ENCODE peak calls at places on chromosome 3, in eight cellular contexts. One of them, this sample, is unnamed.

GRCh38 chr3:90010341-90010740 is 902.9 kb downstream of the EPHA3 start:
- DNase-seq in WTC11: no peak
- DNase-seq in GM23338: peak; percentile 55
- DNase-seq in progenitor cell of endocrine pancreas: no peak
- DNase-seq in choroid plexus epithelial cell: peak; percentile 84
- DNase-seq in astrocyte of the spinal cord: peak; percentile 70
- DNase-seq in endothelial cell of umbilical vein: no peak
- DNase-seq in tibial nerve: no peak
- DNase-seq in this sample: no peak

GRCh38 chr3:101453966-101454365 is 59.0 kb downstream of the SENP7 start:
- DNase-seq in WTC11: no peak
- DNase-seq in GM23338: no peak
- DNase-seq in progenitor cell of endocrine pancreas: no peak
- DNase-seq in choroid plexus epithelial cell: no peak
- DNase-seq in astrocyte of the spinal cord: no peak
- DNase-seq in endothelial cell of umbilical vein: no peak
- DNase-seq in tibial nerve: no peak
- DNase-seq in this sample: no peak

GRCh38 chr3:165210132-165210531 is 13.9 kb upstream of the SLITRK3 start:
- DNase-seq in WTC11: no peak
- DNase-seq in GM23338: peak; percentile 13
- DNase-seq in progenitor cell of endocrine pancreas: no peak
- DNase-seq in choroid plexus epithelial cell: peak; percentile 4
- DNase-seq in astrocyte of the spinal cord: no peak
- DNase-seq in endothelial cell of umbilical vein: no peak
- DNase-seq in tibial nerve: no peak
- DNase-seq in this sample: no peak

GRCh38 chr3:169699536-169700050 is 36.1 kb upstream of the MECOM start:
- DNase-seq in WTC11: no peak
- DNase-seq in GM23338: no peak
- DNase-seq in progenitor cell of endocrine pancreas: no peak
- DNase-seq in choroid plexus epithelial cell: peak; percentile 87
- DNase-seq in astrocyte of the spinal cord: peak; percentile 88
- DNase-seq in endothelial cell of umbilical vein: peak; percentile 43
- DNase-seq in tibial nerve: peak; percentile 87
- DNase-seq in this sample: no peak

GRCh38 chr3:50562866-50563265 is 4.7 kb downstream of the C3orf18 start:
- DNase-seq in WTC11: no peak
- DNase-seq in GM23338: no peak
- DNase-seq in progenitor cell of endocrine pancreas: no peak
- DNase-seq in choroid plexus epithelial cell: no peak
- DNase-seq in astrocyte of the spinal cord: peak; percentile 21
- DNase-seq in endothelial cell of umbilical vein: no peak
- DNase-seq in tibial nerve: no peak
- DNase-seq in this sample: no peak

GRCh38 chr3:98501863-98502262 is 4.4 kb downstream of the OR5K2 start:
- DNase-seq in WTC11: no peak
- DNase-seq in GM23338: no peak
- DNase-seq in progenitor cell of endocrine pancreas: no peak
- DNase-seq in choroid plexus epithelial cell: no peak
- DNase-seq in astrocyte of the spinal cord: no peak
- DNase-seq in endothelial cell of umbilical vein: no peak
- DNase-seq in tibial nerve: no peak
- DNase-seq in this sample: no peak

GRCh38 chr3:119659584-119660291 is 651 bp downstream of the POPDC2 start:
- DNase-seq in WTC11: no peak
- DNase-seq in GM23338: no peak
- DNase-seq in progenitor cell of endocrine pancreas: no peak
- DNase-seq in choroid plexus epithelial cell: no peak
- DNase-seq in astrocyte of the spinal cord: no peak
- DNase-seq in endothelial cell of umbilical vein: no peak
- DNase-seq in tibial nerve: no peak
- DNase-seq in this sample: no peak

GRCh38 chr3:50604628-50605588 is 6.7 kb downstream of the CISH start:
- DNase-seq in WTC11: no peak
- DNase-seq in GM23338: no peak
- DNase-seq in progenitor cell of endocrine pancreas: no peak
- DNase-seq in choroid plexus epithelial cell: no peak
- DNase-seq in astrocyte of the spinal cord: no peak
- DNase-seq in endothelial cell of umbilical vein: no peak
- DNase-seq in tibial nerve: no peak
- DNase-seq in this sample: no peak

GRCh38 chr3:31268868-31269267 is 263.9 kb upstream of the STT3B start:
- DNase-seq in WTC11: no peak
- DNase-seq in GM23338: no peak
- DNase-seq in progenitor cell of endocrine pancreas: no peak
- DNase-seq in choroid plexus epithelial cell: no peak
- DNase-seq in astrocyte of the spinal cord: no peak
- DNase-seq in endothelial cell of umbilical vein: no peak
- DNase-seq in tibial nerve: no peak
- DNase-seq in this sample: no peak

GRCh38 chr3:61172684-61173083 is 78.6 kb downstream of the FHIT start:
- DNase-seq in WTC11: peak; percentile 48
- DNase-seq in GM23338: peak; percentile 79
- DNase-seq in progenitor cell of endocrine pancreas: no peak
- DNase-seq in choroid plexus epithelial cell: no peak
- DNase-seq in astrocyte of the spinal cord: no peak
- DNase-seq in endothelial cell of umbilical vein: no peak
- DNase-seq in tibial nerve: no peak
- DNase-seq in this sample: no peak
- TF ChIP-seq CTCF in WTC11: peak; percentile 38
- TF ChIP-seq CTCF in GM23338: peak; percentile 64
- TF ChIP-seq CTCF in progenitor cell of endocrine pancreas: peak; percentile 51
- TF ChIP-seq CTCF in choroid plexus epithelial cell: no peak
- TF ChIP-seq CTCF in astrocyte of the spinal cord: no peak
- TF ChIP-seq CTCF in endothelial cell of umbilical vein: no peak
- TF ChIP-seq CTCF in tibial nerve: no peak
- TF ChIP-seq CTCF in this sample: peak; percentile 28

GRCh38 chr3:78165876-78166275 is 1126.0 kb downstream of the ROBO2 start:
- DNase-seq in WTC11: no peak
- DNase-seq in GM23338: no peak
- DNase-seq in progenitor cell of endocrine pancreas: no peak
- DNase-seq in choroid plexus epithelial cell: peak; percentile 43
- DNase-seq in astrocyte of the spinal cord: no peak
- DNase-seq in endothelial cell of umbilical vein: peak; percentile 26
- DNase-seq in tibial nerve: no peak
- DNase-seq in this sample: no peak
- TF ChIP-seq CTCF in WTC11: no peak
- TF ChIP-seq CTCF in GM23338: no peak
- TF ChIP-seq CTCF in progenitor cell of endocrine pancreas: peak; percentile 22
- TF ChIP-seq CTCF in choroid plexus epithelial cell: peak; percentile 55
- TF ChIP-seq CTCF in astrocyte of the spinal cord: peak; percentile 34
- TF ChIP-seq CTCF in endothelial cell of umbilical vein: no peak
- TF ChIP-seq CTCF in tibial nerve: no peak
- TF ChIP-seq CTCF in this sample: no peak

DNA sequence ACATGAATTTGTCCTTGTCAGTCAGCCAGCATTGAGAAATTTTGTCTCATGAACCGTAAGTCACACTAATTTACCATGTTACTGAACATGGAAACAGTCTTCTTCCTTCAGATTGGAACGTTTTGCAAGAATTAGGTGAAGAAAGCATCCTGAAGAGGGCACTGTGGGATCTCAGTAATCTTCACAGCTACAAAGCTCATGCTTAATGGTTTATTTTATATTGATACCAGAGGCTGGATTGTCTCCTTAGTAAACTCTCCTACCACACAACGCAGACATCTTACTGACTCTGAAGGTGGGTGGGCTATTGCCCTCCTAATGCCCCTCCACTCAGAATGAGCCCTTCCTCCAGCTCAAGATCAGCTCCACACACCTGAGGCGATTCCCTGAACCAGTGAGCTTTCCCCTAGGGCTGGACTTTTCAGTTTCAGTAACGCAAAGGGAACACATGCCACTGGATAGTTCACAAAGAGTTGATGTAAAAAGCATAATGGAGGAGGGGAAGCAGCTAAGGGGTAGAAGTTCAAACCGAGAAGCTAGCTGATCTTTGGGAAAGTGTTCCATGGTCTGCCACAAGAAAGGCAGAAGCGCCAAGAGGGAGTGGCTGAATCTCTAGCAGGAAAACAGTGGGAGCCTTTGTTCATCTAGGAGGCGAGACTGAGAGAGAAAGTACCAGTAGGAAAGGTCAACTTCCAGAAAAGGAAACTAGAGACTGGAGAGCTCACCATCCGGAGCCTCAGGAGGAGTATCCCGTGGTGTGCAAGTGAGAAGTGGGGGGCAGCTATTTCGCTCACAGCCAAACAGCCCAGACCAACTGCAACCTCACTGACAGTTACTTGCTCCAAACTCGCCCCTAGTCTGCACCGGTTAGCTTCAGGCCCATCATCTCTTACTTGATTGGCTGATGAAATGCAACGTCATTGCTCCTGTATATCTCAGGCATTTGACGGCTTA is at the start of gene SLC9C1:
- DNase-seq in WTC11: peak; percentile 34
- DNase-seq in GM23338: peak; percentile 89
- DNase-seq in progenitor cell of endocrine pancreas: no peak
- DNase-seq in choroid plexus epithelial cell: peak; percentile 93
- DNase-seq in astrocyte of the spinal cord: peak; percentile 85
- DNase-seq in endothelial cell of umbilical vein: peak; percentile 86
- DNase-seq in tibial nerve: no peak
- DNase-seq in this sample: no peak
- TF ChIP-seq CTCF in WTC11: peak; percentile 15
- TF ChIP-seq CTCF in GM23338: peak; percentile 86
- TF ChIP-seq CTCF in progenitor cell of endocrine pancreas: peak; percentile 77
- TF ChIP-seq CTCF in choroid plexus epithelial cell: peak; percentile 67
- TF ChIP-seq CTCF in astrocyte of the spinal cord: peak; percentile 65
- TF ChIP-seq CTCF in endothelial cell of umbilical vein: peak; percentile 51
- TF ChIP-seq CTCF in tibial nerve: peak; percentile 44
- TF ChIP-seq CTCF in this sample: peak; percentile 59

DNA sequence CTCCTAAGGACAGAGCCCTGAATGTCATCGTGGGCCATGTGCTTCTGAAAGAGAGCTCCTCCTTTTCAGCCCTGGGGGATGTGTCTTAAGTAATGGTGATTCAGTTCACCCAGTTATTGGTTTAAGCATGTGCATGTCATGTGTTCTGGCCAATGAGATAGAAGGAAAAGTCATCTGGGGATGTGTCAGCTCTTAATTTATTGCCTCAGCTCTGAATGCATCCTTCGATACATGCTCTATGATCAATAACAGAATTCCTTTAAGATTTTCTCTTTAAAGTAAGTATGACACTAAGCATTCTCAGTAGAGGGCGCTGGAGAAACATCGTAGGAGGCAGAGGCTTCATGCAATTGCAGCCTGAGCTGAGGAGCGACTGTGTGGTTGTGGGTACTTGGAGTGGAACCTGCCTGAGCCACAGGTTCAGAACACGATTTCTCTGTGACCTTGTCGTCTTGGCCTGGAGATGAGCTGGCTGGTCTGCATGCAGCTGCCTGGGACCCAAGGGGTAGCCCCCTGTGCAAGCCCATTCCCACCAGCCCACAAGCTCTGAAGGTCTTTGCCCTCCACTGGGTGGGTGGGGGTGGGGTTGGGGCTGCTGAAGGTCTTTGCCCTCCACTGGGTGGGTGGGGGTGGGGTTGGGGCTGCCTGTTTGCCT is 69.5 kb downstream of the C3orf38 start:
- DNase-seq in WTC11: peak; percentile 60
- DNase-seq in GM23338: peak; percentile 91
- DNase-seq in progenitor cell of endocrine pancreas: peak; percentile 39
- DNase-seq in choroid plexus epithelial cell: peak; percentile 88
- DNase-seq in astrocyte of the spinal cord: peak; percentile 73
- DNase-seq in endothelial cell of umbilical vein: peak; percentile 3
- DNase-seq in tibial nerve: no peak
- DNase-seq in this sample: peak; percentile 15
- TF ChIP-seq CTCF in WTC11: peak; percentile 25
- TF ChIP-seq CTCF in GM23338: peak; percentile 85
- TF ChIP-seq CTCF in progenitor cell of endocrine pancreas: peak; percentile 77
- TF ChIP-seq CTCF in choroid plexus epithelial cell: peak; percentile 87
- TF ChIP-seq CTCF in astrocyte of the spinal cord: peak; percentile 68
- TF ChIP-seq CTCF in endothelial cell of umbilical vein: peak; percentile 15
- TF ChIP-seq CTCF in tibial nerve: peak; percentile 49
- TF ChIP-seq CTCF in this sample: peak; percentile 53

DNA sequence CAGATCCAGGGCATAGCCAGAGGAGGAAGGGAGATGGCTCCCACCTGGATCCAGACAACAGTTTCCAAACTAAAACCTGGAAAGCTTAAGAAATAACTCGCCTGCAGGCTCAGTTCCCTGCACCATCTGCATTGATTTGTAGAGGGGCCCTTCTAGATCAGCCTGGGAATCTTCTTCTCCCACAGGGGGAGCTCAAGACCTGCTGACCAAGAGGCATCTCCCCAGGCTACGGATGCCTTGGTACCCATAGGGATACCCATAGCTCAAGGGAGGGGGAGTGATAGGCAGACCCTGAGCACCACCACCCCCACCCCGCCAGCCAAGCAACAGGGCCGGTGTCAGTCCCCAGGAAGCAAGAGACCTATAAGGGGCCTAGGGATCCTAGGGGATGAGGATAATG is 28.0 kb upstream of the DCLK3 start:
- DNase-seq in WTC11: peak; percentile 71
- DNase-seq in GM23338: peak; percentile 86
- DNase-seq in progenitor cell of endocrine pancreas: peak; percentile 14
- DNase-seq in choroid plexus epithelial cell: peak; percentile 62
- DNase-seq in astrocyte of the spinal cord: peak; percentile 22
- DNase-seq in endothelial cell of umbilical vein: peak; percentile 26
- DNase-seq in tibial nerve: no peak
- DNase-seq in this sample: no peak
- TF ChIP-seq CTCF in WTC11: peak; percentile 52
- TF ChIP-seq CTCF in GM23338: peak; percentile 92
- TF ChIP-seq CTCF in progenitor cell of endocrine pancreas: peak; percentile 56
- TF ChIP-seq CTCF in choroid plexus epithelial cell: peak; percentile 72
- TF ChIP-seq CTCF in astrocyte of the spinal cord: peak; percentile 54
- TF ChIP-seq CTCF in endothelial cell of umbilical vein: peak; percentile 49
- TF ChIP-seq CTCF in tibial nerve: no peak
- TF ChIP-seq CTCF in this sample: peak; percentile 68

GRCh38 chr3:149489060-149489690 is 14.7 kb downstream of the TM4SF4 start:
- DNase-seq in WTC11: peak; percentile 43
- DNase-seq in GM23338: peak; percentile 80
- DNase-seq in progenitor cell of endocrine pancreas: no peak
- DNase-seq in choroid plexus epithelial cell: peak; percentile 47
- DNase-seq in astrocyte of the spinal cord: no peak
- DNase-seq in endothelial cell of umbilical vein: peak; percentile 80
- DNase-seq in tibial nerve: no peak
- DNase-seq in this sample: no peak
- TF ChIP-seq CTCF in WTC11: peak; percentile 54
- TF ChIP-seq CTCF in GM23338: peak; percentile 89
- TF ChIP-seq CTCF in progenitor cell of endocrine pancreas: peak; percentile 54
- TF ChIP-seq CTCF in choroid plexus epithelial cell: peak; percentile 85
- TF ChIP-seq CTCF in astrocyte of the spinal cord: peak; percentile 78
- TF ChIP-seq CTCF in endothelial cell of umbilical vein: peak; percentile 74
- TF ChIP-seq CTCF in tibial nerve: peak; percentile 33
- TF ChIP-seq CTCF in this sample: peak; percentile 77

GRCh38 chr3:61858054-61858453 is 296.7 kb downstream of the PTPRG start:
- DNase-seq in WTC11: no peak
- DNase-seq in GM23338: no peak
- DNase-seq in progenitor cell of endocrine pancreas: no peak
- DNase-seq in choroid plexus epithelial cell: peak; percentile 71
- DNase-seq in astrocyte of the spinal cord: peak; percentile 58
- DNase-seq in endothelial cell of umbilical vein: peak; percentile 57
- DNase-seq in tibial nerve: no peak
- DNase-seq in this sample: no peak
- TF ChIP-seq CTCF in WTC11: no peak
- TF ChIP-seq CTCF in GM23338: no peak
- TF ChIP-seq CTCF in progenitor cell of endocrine pancreas: peak; percentile 35
- TF ChIP-seq CTCF in choroid plexus epithelial cell: peak; percentile 63
- TF ChIP-seq CTCF in astrocyte of the spinal cord: peak; percentile 55
- TF ChIP-seq CTCF in endothelial cell of umbilical vein: peak; percentile 34
- TF ChIP-seq CTCF in tibial nerve: peak; percentile 32
- TF ChIP-seq CTCF in this sample: peak; percentile 43